ENCODE peak calls at places on chromosomes 12 and 14, in seven cellular contexts. One of them, this sample, is unnamed.

GRCh38 chr14:92914087-92914656 is 8.8 kb upstream of the CHGA start:
- DNase-seq in fibroblast of the aortic adventitia: peak
- DNase-seq in germinal center: no peak
- DNase-seq in endodermal cell: peak
- DNase-seq in progenitor cell of endocrine pancreas: peak
- DNase-seq in activated T-cell treated with anti-CD3 and anti-CD28 coated beads for 24 hours: no peak
- DNase-seq in NAMALWA: peak
- DNase-seq in this sample: no peak

GRCh38 chr12:95848575-95849388 is 10.0 kb upstream of the SNRPF start:
- DNase-seq in endodermal cell: peak
- DNase-seq in fibroblast of the aortic adventitia: peak
- DNase-seq in germinal center: no peak
- DNase-seq in progenitor cell of endocrine pancreas: no peak
- DNase-seq in activated T-cell treated with anti-CD3 and anti-CD28 coated beads for 24 hours: no peak
- DNase-seq in NAMALWA: peak
- DNase-seq in this sample: no peak

GRCh38 chr12:90281156-90281868 is 572.7 kb upstream of the ATP2B1 start:
- DNase-seq in germinal center: no peak
- DNase-seq in endodermal cell: no peak
- DNase-seq in activated T-cell treated with anti-CD3 and anti-CD28 coated beads for 24 hours: no peak
- DNase-seq in fibroblast of the aortic adventitia: no peak
- DNase-seq in progenitor cell of endocrine pancreas: no peak
- DNase-seq in NAMALWA: no peak
- DNase-seq in this sample: no peak

GRCh38 chr14:90382491-90383125 is 14.2 kb upstream of the CALM1 start:
- DNase-seq in NAMALWA: peak
- DNase-seq in fibroblast of the aortic adventitia: peak
- DNase-seq in germinal center: no peak
- DNase-seq in activated T-cell treated with anti-CD3 and anti-CD28 coated beads for 24 hours: peak
- DNase-seq in endodermal cell: peak
- DNase-seq in progenitor cell of endocrine pancreas: peak
- DNase-seq in this sample: peak

GRCh38 chr12:76318773-76319594 is 29.2 kb downstream of the BBS10 start:
- DNase-seq in NAMALWA: no peak
- DNase-seq in activated T-cell treated with anti-CD3 and anti-CD28 coated beads for 24 hours: no peak
- DNase-seq in progenitor cell of endocrine pancreas: no peak
- DNase-seq in germinal center: no peak
- DNase-seq in endodermal cell: no peak
- DNase-seq in fibroblast of the aortic adventitia: no peak
- DNase-seq in this sample: no peak

GRCh38 chr14:53110103-53110502 is 43.0 kb downstream of the DDHD1 start:
- DNase-seq in activated T-cell treated with anti-CD3 and anti-CD28 coated beads for 24 hours: no peak
- DNase-seq in NAMALWA: no peak
- DNase-seq in progenitor cell of endocrine pancreas: no peak
- DNase-seq in germinal center: no peak
- DNase-seq in endodermal cell: no peak
- DNase-seq in fibroblast of the aortic adventitia: no peak
- DNase-seq in this sample: no peak

GRCh38 chr14:103522649-103523582 is at the start of gene CKB:
- DNase-seq in germinal center: peak
- DNase-seq in progenitor cell of endocrine pancreas: peak
- DNase-seq in fibroblast of the aortic adventitia: peak
- DNase-seq in activated T-cell treated with anti-CD3 and anti-CD28 coated beads for 24 hours: no peak
- DNase-seq in NAMALWA: no peak
- DNase-seq in endodermal cell: peak
- DNase-seq in this sample: peak

GRCh38 chr12:110058875-110059615 is 10.7 kb upstream of the C12orf76 start:
- DNase-seq in fibroblast of the aortic adventitia: no peak
- DNase-seq in progenitor cell of endocrine pancreas: no peak
- DNase-seq in activated T-cell treated with anti-CD3 and anti-CD28 coated beads for 24 hours: no peak
- DNase-seq in NAMALWA: no peak
- DNase-seq in germinal center: no peak
- DNase-seq in endodermal cell: no peak
- DNase-seq in this sample: no peak

GRCh38 chr12:105861232-105861631 is 277.5 kb downstream of the NUAK1 start:
- DNase-seq in progenitor cell of endocrine pancreas: no peak
- DNase-seq in fibroblast of the aortic adventitia: no peak
- DNase-seq in germinal center: no peak
- DNase-seq in activated T-cell treated with anti-CD3 and anti-CD28 coated beads for 24 hours: no peak
- DNase-seq in endodermal cell: no peak
- DNase-seq in NAMALWA: no peak
- DNase-seq in this sample: no peak

GRCh38 chr14:66831190-66831589 is 323.2 kb downstream of the GPHN start:
- DNase-seq in endodermal cell: no peak
- DNase-seq in progenitor cell of endocrine pancreas: no peak
- DNase-seq in NAMALWA: no peak
- DNase-seq in activated T-cell treated with anti-CD3 and anti-CD28 coated beads for 24 hours: no peak
- DNase-seq in germinal center: no peak
- DNase-seq in fibroblast of the aortic adventitia: no peak
- DNase-seq in this sample: no peak

GRCh38 chr12:45775964-45776363 is 46.5 kb downstream of the ARID2 start:
- DNase-seq in NAMALWA: peak
- DNase-seq in progenitor cell of endocrine pancreas: no peak
- DNase-seq in fibroblast of the aortic adventitia: no peak
- DNase-seq in germinal center: no peak
- DNase-seq in endodermal cell: no peak
- DNase-seq in activated T-cell treated with anti-CD3 and anti-CD28 coated beads for 24 hours: no peak
- DNase-seq in this sample: no peak

GRCh38 chr12:11717533-11717961 is 68.1 kb downstream of the ETV6 start:
- DNase-seq in activated T-cell treated with anti-CD3 and anti-CD28 coated beads for 24 hours: no peak
- DNase-seq in germinal center: no peak
- DNase-seq in NAMALWA: no peak
- DNase-seq in fibroblast of the aortic adventitia: no peak
- DNase-seq in progenitor cell of endocrine pancreas: no peak
- DNase-seq in endodermal cell: no peak
- DNase-seq in this sample: no peak

GRCh38 chr12:114783176-114783575 is 99.2 kb upstream of the TBX3 start:
- DNase-seq in fibroblast of the aortic adventitia: no peak
- DNase-seq in NAMALWA: no peak
- DNase-seq in germinal center: no peak
- DNase-seq in endodermal cell: no peak
- DNase-seq in activated T-cell treated with anti-CD3 and anti-CD28 coated beads for 24 hours: no peak
- DNase-seq in progenitor cell of endocrine pancreas: no peak
- DNase-seq in this sample: no peak